ENCODE peak calls at places on chromosomes 3 and 15, in ten cellular contexts. One of them, this sample, is unnamed.

GRCh38 chr3:105714459-105714858 is 154.4 kb downstream of the CBLB start:
- DNase-seq in aorta: no peak
- DNase-seq in heart right ventricle: no peak
- DNase-seq in endodermal cell: no peak
- DNase-seq in OCI-LY7: no peak
- DNase-seq in neuronal stem cell: no peak
- DNase-seq in GM23248: no peak
- DNase-seq in HepG2: no peak
- DNase-seq in Peyer's patch: no peak
- DNase-seq in Panc1: no peak
- DNase-seq in this sample: no peak

GRCh38 chr15:69462030-69462492 is 9.4 kb downstream of the RPLP1 start:
- DNase-seq in aorta: peak; percentile 79
- DNase-seq in heart right ventricle: peak; percentile 33
- DNase-seq in endodermal cell: peak; percentile 55
- DNase-seq in OCI-LY7: no peak
- DNase-seq in neuronal stem cell: no peak
- DNase-seq in GM23248: no peak
- DNase-seq in HepG2: no peak
- DNase-seq in Peyer's patch: peak; percentile 16
- DNase-seq in Panc1: no peak
- DNase-seq in this sample: no peak

GRCh38 chr15:99343836-99344551 is 92.7 kb downstream of the LRRC28 start:
- DNase-seq in aorta: peak; percentile 74
- DNase-seq in heart right ventricle: peak; percentile 37
- DNase-seq in endodermal cell: peak; percentile 84
- DNase-seq in OCI-LY7: peak; percentile 18
- DNase-seq in neuronal stem cell: no peak
- DNase-seq in GM23248: no peak
- DNase-seq in HepG2: no peak
- DNase-seq in Peyer's patch: peak; percentile 38
- DNase-seq in Panc1: no peak
- DNase-seq in this sample: no peak

GRCh38 chr3:139835830-139836655 is 98.9 kb upstream of the CLSTN2 start:
- DNase-seq in aorta: no peak
- DNase-seq in heart right ventricle: no peak
- DNase-seq in endodermal cell: no peak
- DNase-seq in OCI-LY7: no peak
- DNase-seq in neuronal stem cell: no peak
- DNase-seq in GM23248: no peak
- DNase-seq in HepG2: no peak
- DNase-seq in Peyer's patch: no peak
- DNase-seq in Panc1: no peak
- DNase-seq in this sample: no peak

GRCh38 chr3:37945803-37946530 is 44.6 kb upstream of the VILL start:
- DNase-seq in aorta: no peak
- DNase-seq in heart right ventricle: no peak
- DNase-seq in endodermal cell: peak; percentile 48
- DNase-seq in OCI-LY7: no peak
- DNase-seq in neuronal stem cell: no peak
- DNase-seq in GM23248: peak; percentile 47
- DNase-seq in HepG2: no peak
- DNase-seq in Peyer's patch: no peak
- DNase-seq in Panc1: no peak
- DNase-seq in this sample: no peak

GRCh38 chr3:168878655-168879054 is 782.9 kb upstream of the GOLIM4 start:
- DNase-seq in aorta: no peak
- DNase-seq in heart right ventricle: no peak
- DNase-seq in endodermal cell: no peak
- DNase-seq in OCI-LY7: no peak
- DNase-seq in neuronal stem cell: no peak
- DNase-seq in GM23248: peak; percentile 60
- DNase-seq in HepG2: no peak
- DNase-seq in Peyer's patch: no peak
- DNase-seq in Panc1: no peak
- DNase-seq in this sample: no peak

GRCh38 chr3:171874879-171875278 is 31.7 kb downstream of the TMEM212 start:
- DNase-seq in aorta: no peak
- DNase-seq in heart right ventricle: no peak
- DNase-seq in endodermal cell: no peak
- DNase-seq in OCI-LY7: no peak
- DNase-seq in neuronal stem cell: no peak
- DNase-seq in GM23248: peak; percentile 39
- DNase-seq in HepG2: no peak
- DNase-seq in Peyer's patch: no peak
- DNase-seq in Panc1: no peak
- DNase-seq in this sample: no peak

GRCh38 chr15:37765809-37766208 is 168.6 kb upstream of the TMCO5A start:
- DNase-seq in aorta: no peak
- DNase-seq in heart right ventricle: no peak
- DNase-seq in endodermal cell: no peak
- DNase-seq in OCI-LY7: peak; percentile 10
- DNase-seq in neuronal stem cell: no peak
- DNase-seq in GM23248: peak; percentile 19
- DNase-seq in HepG2: no peak
- DNase-seq in Peyer's patch: no peak
- DNase-seq in Panc1: no peak
- DNase-seq in this sample: no peak

GRCh38 chr15:86863226-86863915 is 783.7 kb downstream of the AGBL1 start:
- DNase-seq in aorta: no peak
- DNase-seq in heart right ventricle: no peak
- DNase-seq in endodermal cell: no peak
- DNase-seq in OCI-LY7: no peak
- DNase-seq in neuronal stem cell: no peak
- DNase-seq in GM23248: peak; percentile 1
- DNase-seq in HepG2: no peak
- DNase-seq in Peyer's patch: no peak
- DNase-seq in Panc1: no peak
- DNase-seq in this sample: no peak

GRCh38 chr3:184679056-184679502 is 32.8 kb downstream of the MAGEF1 start:
- DNase-seq in aorta: no peak
- DNase-seq in heart right ventricle: peak; percentile 67
- DNase-seq in endodermal cell: peak; percentile 77
- DNase-seq in OCI-LY7: no peak
- DNase-seq in neuronal stem cell: peak; percentile 51
- DNase-seq in GM23248: no peak
- DNase-seq in HepG2: no peak
- DNase-seq in Peyer's patch: no peak
- DNase-seq in Panc1: no peak
- DNase-seq in this sample: no peak

GRCh38 chr3:194671511-194671899 is 486 bp downstream of the LSG1 start:
- DNase-seq in aorta: no peak
- DNase-seq in heart right ventricle: no peak
- DNase-seq in endodermal cell: no peak
- DNase-seq in OCI-LY7: peak; percentile 65
- DNase-seq in neuronal stem cell: no peak
- DNase-seq in GM23248: peak; percentile 74
- DNase-seq in HepG2: peak; percentile 28
- DNase-seq in Peyer's patch: no peak
- DNase-seq in Panc1: no peak
- DNase-seq in this sample: no peak

GRCh38 chr3:192481638-192482037 is 245.7 kb downstream of the FGF12 start:
- DNase-seq in aorta: no peak
- DNase-seq in heart right ventricle: no peak
- DNase-seq in endodermal cell: no peak
- DNase-seq in OCI-LY7: no peak
- DNase-seq in neuronal stem cell: no peak
- DNase-seq in GM23248: peak; percentile 61
- DNase-seq in HepG2: no peak
- DNase-seq in Peyer's patch: no peak
- DNase-seq in Panc1: no peak
- DNase-seq in this sample: no peak

GRCh38 chr15:69782809-69783208 is 314.9 kb downstream of the TLE3 start:
- DNase-seq in aorta: no peak
- DNase-seq in heart right ventricle: no peak
- DNase-seq in endodermal cell: no peak
- DNase-seq in OCI-LY7: peak; percentile 81
- DNase-seq in neuronal stem cell: no peak
- DNase-seq in GM23248: no peak
- DNase-seq in HepG2: peak; percentile 31
- DNase-seq in Peyer's patch: no peak
- DNase-seq in Panc1: no peak
- DNase-seq in this sample: no peak

GRCh38 chr3:175413926-175414325 is 554.8 kb downstream of the NAALADL2 start:
- DNase-seq in aorta: no peak
- DNase-seq in heart right ventricle: no peak
- DNase-seq in endodermal cell: no peak
- DNase-seq in OCI-LY7: no peak
- DNase-seq in neuronal stem cell: no peak
- DNase-seq in GM23248: no peak
- DNase-seq in HepG2: no peak
- DNase-seq in Peyer's patch: no peak
- DNase-seq in Panc1: no peak
- DNase-seq in this sample: no peak

GRCh38 chr3:37905987-37906674 is 44.5 kb downstream of the CTDSPL start:
- DNase-seq in aorta: no peak
- DNase-seq in heart right ventricle: no peak
- DNase-seq in endodermal cell: no peak
- DNase-seq in OCI-LY7: peak; percentile 49
- DNase-seq in neuronal stem cell: no peak
- DNase-seq in GM23248: peak; percentile 83
- DNase-seq in HepG2: peak; percentile 93
- DNase-seq in Peyer's patch: no peak
- DNase-seq in Panc1: no peak
- DNase-seq in this sample: no peak

GRCh38 chr15:89662893-89663673 is 7.8 kb upstream of the KIF7 start:
- DNase-seq in aorta: peak; percentile 90
- DNase-seq in heart right ventricle: peak; percentile 57
- DNase-seq in endodermal cell: peak; percentile 73
- DNase-seq in OCI-LY7: no peak
- DNase-seq in neuronal stem cell: no peak
- DNase-seq in GM23248: peak; percentile 98
- DNase-seq in HepG2: no peak
- DNase-seq in Peyer's patch: no peak
- DNase-seq in Panc1: no peak
- DNase-seq in this sample: peak; percentile 60

GRCh38 chr3:146133436-146133835 is 27.5 kb downstream of the PLOD2 start:
- DNase-seq in aorta: no peak
- DNase-seq in heart right ventricle: no peak
- DNase-seq in endodermal cell: no peak
- DNase-seq in OCI-LY7: no peak
- DNase-seq in neuronal stem cell: no peak
- DNase-seq in GM23248: peak; percentile 23
- DNase-seq in HepG2: peak; percentile 42
- DNase-seq in Peyer's patch: no peak
- DNase-seq in Panc1: no peak
- DNase-seq in this sample: no peak
- H3K4me1 ChIP-seq in aorta: peaks cover 16% of the 10 kb centered on the region
- H3K4me1 ChIP-seq in heart right ventricle: peaks cover 33% of the 10 kb centered on the region
- H3K4me1 ChIP-seq in endodermal cell: no peaks in the 10 kb centered on the region
- H3K4me1 ChIP-seq in OCI-LY7: no peaks in the 10 kb centered on the region
- H3K4me1 ChIP-seq in neuronal stem cell: peaks cover 7% of the 10 kb centered on the region
- H3K4me1 ChIP-seq in GM23248: peaks cover 61% of the 10 kb centered on the region
- H3K4me1 ChIP-seq in HepG2: peaks cover 84% of the 10 kb centered on the region
- H3K4me1 ChIP-seq in Peyer's patch: no peaks in the 10 kb centered on the region
- H3K4me1 ChIP-seq in Panc1: peaks cover 11% of the 10 kb centered on the region
- H3K4me1 ChIP-seq in this sample: peaks cover 3% of the 10 kb centered on the region

DNA sequence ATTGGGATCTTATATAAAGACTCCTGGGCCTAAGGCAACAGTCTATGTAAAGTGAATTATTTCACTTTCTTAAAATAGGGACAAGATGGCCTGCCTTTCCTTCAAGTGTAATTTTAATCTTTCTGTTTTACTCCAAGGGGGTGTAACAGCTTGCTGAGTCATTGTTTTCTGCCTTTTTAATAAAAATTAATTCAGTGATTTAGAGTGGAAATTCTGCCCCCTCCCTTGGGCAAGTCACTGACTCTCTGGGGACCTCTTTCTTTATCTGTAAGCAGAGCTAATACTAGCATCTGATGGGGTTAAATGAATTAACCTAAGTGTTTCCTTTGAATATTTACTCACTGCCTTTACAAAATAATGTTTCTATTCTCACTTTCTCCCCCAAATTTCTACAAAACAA is 23.9 kb downstream of the LRRK1 start:
- DNase-seq in aorta: no peak
- DNase-seq in heart right ventricle: no peak
- DNase-seq in endodermal cell: no peak
- DNase-seq in OCI-LY7: peak; percentile 30
- DNase-seq in neuronal stem cell: no peak
- DNase-seq in GM23248: peak; percentile 32
- DNase-seq in HepG2: no peak
- DNase-seq in Peyer's patch: no peak
- DNase-seq in Panc1: no peak
- DNase-seq in this sample: no peak
- H3K27ac ChIP-seq in aorta: no peak overlapping the region
- H3K27ac ChIP-seq in heart right ventricle: no peak overlapping the region
- H3K27ac ChIP-seq in endodermal cell: no peak overlapping the region
- H3K27ac ChIP-seq in OCI-LY7: peak overlapping the region; percentile 45
- H3K27ac ChIP-seq in neuronal stem cell: no peak overlapping the region
- H3K27ac ChIP-seq in GM23248: no peak overlapping the region
- H3K27ac ChIP-seq in HepG2: no peak overlapping the region
- H3K27ac ChIP-seq in Peyer's patch: no peak overlapping the region
- H3K27ac ChIP-seq in Panc1: peak overlapping the region; percentile 86
- H3K27ac ChIP-seq in this sample: no peak overlapping the region

DNA sequence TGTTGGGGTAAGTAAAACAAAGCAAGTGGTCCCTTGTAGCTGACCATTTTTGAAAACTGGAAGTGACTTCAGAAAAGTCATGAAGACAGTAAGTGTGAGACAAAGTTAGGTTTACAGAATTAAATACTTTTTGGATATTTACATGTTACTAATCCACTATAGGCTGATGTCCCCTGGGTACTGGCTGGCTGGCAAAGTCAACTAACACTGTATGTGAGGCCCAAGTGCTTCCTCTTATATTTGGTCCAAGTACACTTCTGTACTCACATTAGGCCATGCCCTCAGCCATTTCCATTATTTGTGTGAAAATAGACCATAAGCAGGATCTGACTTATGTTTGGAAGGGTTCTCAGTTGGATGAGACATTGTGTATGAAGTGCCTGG is 5.5 kb upstream of the LEKR1 start:
- DNase-seq in aorta: no peak
- DNase-seq in heart right ventricle: no peak
- DNase-seq in endodermal cell: no peak
- DNase-seq in OCI-LY7: no peak
- DNase-seq in neuronal stem cell: no peak
- DNase-seq in GM23248: peak; percentile 24
- DNase-seq in HepG2: no peak
- DNase-seq in Peyer's patch: no peak
- DNase-seq in Panc1: no peak
- DNase-seq in this sample: no peak
- H3K4me1 ChIP-seq in aorta: no peaks in the 10 kb centered on the region
- H3K4me1 ChIP-seq in heart right ventricle: peaks cover 2% of the 10 kb centered on the region
- H3K4me1 ChIP-seq in endodermal cell: peaks cover 2% of the 10 kb centered on the region
- H3K4me1 ChIP-seq in OCI-LY7: peaks cover 6% of the 10 kb centered on the region
- H3K4me1 ChIP-seq in neuronal stem cell: no peaks in the 10 kb centered on the region
- H3K4me1 ChIP-seq in GM23248: peaks cover 46% of the 10 kb centered on the region
- H3K4me1 ChIP-seq in HepG2: peaks cover 13% of the 10 kb centered on the region
- H3K4me1 ChIP-seq in Peyer's patch: peaks cover 11% of the 10 kb centered on the region
- H3K4me1 ChIP-seq in Panc1: peaks cover 24% of the 10 kb centered on the region
- H3K4me1 ChIP-seq in this sample: peaks cover 3% of the 10 kb centered on the region

DNA sequence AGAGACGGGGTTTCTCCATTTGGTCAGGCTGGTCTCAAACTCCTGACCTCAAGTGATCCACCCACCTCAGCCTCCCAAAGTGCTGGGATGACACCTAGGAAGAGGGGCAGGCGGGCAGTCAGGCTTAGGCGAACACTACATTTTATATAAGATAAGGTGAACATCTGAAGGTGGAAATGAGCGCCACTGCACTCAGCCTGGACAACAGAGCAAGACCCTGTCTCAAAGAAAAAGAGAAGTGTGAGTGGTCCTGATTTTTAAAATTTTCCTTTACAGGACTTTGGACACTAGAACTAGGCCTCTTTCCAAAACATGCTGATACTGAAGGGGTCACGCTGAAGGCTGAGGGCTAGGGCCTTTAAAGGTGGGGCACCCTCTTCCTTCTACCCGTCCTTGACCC is 48.0 kb downstream of the ZDHHC19 start:
- DNase-seq in aorta: no peak
- DNase-seq in heart right ventricle: no peak
- DNase-seq in endodermal cell: no peak
- DNase-seq in OCI-LY7: no peak
- DNase-seq in neuronal stem cell: no peak
- DNase-seq in GM23248: no peak
- DNase-seq in HepG2: no peak
- DNase-seq in Peyer's patch: no peak
- DNase-seq in Panc1: no peak
- DNase-seq in this sample: no peak
- H3K27ac ChIP-seq in aorta: no peak overlapping the region
- H3K27ac ChIP-seq in heart right ventricle: no peak overlapping the region
- H3K27ac ChIP-seq in endodermal cell: no peak overlapping the region
- H3K27ac ChIP-seq in OCI-LY7: no peak overlapping the region
- H3K27ac ChIP-seq in neuronal stem cell: no peak overlapping the region
- H3K27ac ChIP-seq in GM23248: no peak overlapping the region
- H3K27ac ChIP-seq in HepG2: no peak overlapping the region
- H3K27ac ChIP-seq in Peyer's patch: no peak overlapping the region
- H3K27ac ChIP-seq in Panc1: no peak overlapping the region
- H3K27ac ChIP-seq in this sample: no peak overlapping the region

This sample was measured in tibial nerve.